ENCODE peak calls at places on chromosome 4, in four cellular contexts. One of them, this sample, is unnamed.
A peak's percentile ranks its signal among the peaks of the same experiment; 100 is the strongest.

GRCh38 chr4:3483471-3483921 is 20.4 kb downstream of the DOK7 start:
- DNase-seq in lower lobe of right lung: no peak
- DNase-seq in mammary epithelial cell: no peak
- DNase-seq in K562: no peak
- DNase-seq in this sample: no peak

GRCh38 chr4:167622481-167623240 is 388.4 kb upstream of the SPOCK3 start:
- DNase-seq in lower lobe of right lung: no peak
- DNase-seq in mammary epithelial cell: peak; percentile 34
- DNase-seq in K562: peak; percentile 50
- DNase-seq in this sample: peak; percentile 79

GRCh38 chr4:113355550-113356371 is 306.3 kb downstream of the ANK2 start:
- DNase-seq in lower lobe of right lung: no peak
- DNase-seq in mammary epithelial cell: peak; percentile 95
- DNase-seq in K562: peak; percentile 12
- DNase-seq in this sample: no peak

GRCh38 chr4:176949022-176949421 is 156.3 kb upstream of the VEGFC start:
- DNase-seq in lower lobe of right lung: no peak
- DNase-seq in mammary epithelial cell: no peak
- DNase-seq in K562: no peak
- DNase-seq in this sample: no peak

GRCh38 chr4:67678612-67679011 is 22.3 kb downstream of the UBA6 start:
- DNase-seq in lower lobe of right lung: no peak
- DNase-seq in mammary epithelial cell: no peak
- DNase-seq in K562: no peak
- DNase-seq in this sample: no peak

GRCh38 chr4:55733874-55734437 is 85.6 kb upstream of the EXOC1L start:
- DNase-seq in lower lobe of right lung: peak; percentile 79
- DNase-seq in mammary epithelial cell: peak; percentile 93
- DNase-seq in K562: peak; percentile 92
- DNase-seq in this sample: no peak

GRCh38 chr4:107482546-107482945 is 237.5 kb downstream of the PAPSS1 start:
- DNase-seq in lower lobe of right lung: no peak
- DNase-seq in mammary epithelial cell: no peak
- DNase-seq in K562: no peak
- DNase-seq in this sample: no peak

GRCh38 chr4:92304636-92305035 is 870 bp downstream of the GRID2 start:
- DNase-seq in lower lobe of right lung: no peak
- DNase-seq in mammary epithelial cell: no peak
- DNase-seq in K562: no peak
- DNase-seq in this sample: peak; percentile 14

GRCh38 chr4:13783800-13784411 is 156.4 kb upstream of the BOD1L1 start:
- DNase-seq in lower lobe of right lung: no peak
- DNase-seq in mammary epithelial cell: peak; percentile 64
- DNase-seq in K562: no peak
- DNase-seq in this sample: peak; percentile 86

GRCh38 chr4:44157611-44158277 is 290.9 kb downstream of the KCTD8 start:
- DNase-seq in lower lobe of right lung: no peak
- DNase-seq in mammary epithelial cell: no peak
- DNase-seq in K562: no peak
- DNase-seq in this sample: no peak

GRCh38 chr4:112889619-112890294 is 159.7 kb upstream of the ANK2 start:
- DNase-seq in lower lobe of right lung: no peak
- DNase-seq in mammary epithelial cell: no peak
- DNase-seq in K562: no peak
- DNase-seq in this sample: no peak

GRCh38 chr4:140135529-140136021 is 18.4 kb downstream of the MAML3 start:
- DNase-seq in lower lobe of right lung: peak; percentile 54
- DNase-seq in mammary epithelial cell: no peak
- DNase-seq in K562: peak; percentile 8
- DNase-seq in this sample: peak; percentile 38

GRCh38 chr4:129342820-129343219 is 246.9 kb downstream of the C4orf33 start:
- DNase-seq in lower lobe of right lung: no peak
- DNase-seq in mammary epithelial cell: peak; percentile 78
- DNase-seq in K562: no peak
- DNase-seq in this sample: no peak

GRCh38 chr4:189092596-189092995 is 848.1 kb upstream of the FRG1 start:
- DNase-seq in lower lobe of right lung: no peak
- DNase-seq in mammary epithelial cell: no peak
- DNase-seq in K562: no peak
- DNase-seq in this sample: no peak

GRCh38 chr4:41963105-41963504 is 18.5 kb upstream of the DCAF4L1 start:
- DNase-seq in lower lobe of right lung: no peak
- DNase-seq in mammary epithelial cell: no peak
- DNase-seq in K562: peak; percentile 19
- DNase-seq in this sample: no peak

GRCh38 chr4:120688791-120689190 is 233.7 kb downstream of the PRDM5 start:
- DNase-seq in lower lobe of right lung: no peak
- DNase-seq in mammary epithelial cell: no peak
- DNase-seq in K562: no peak
- DNase-seq in this sample: no peak

GRCh38 chr4:100317032-100317864 is 127.0 kb upstream of the DDIT4L start:
- DNase-seq in lower lobe of right lung: no peak
- DNase-seq in mammary epithelial cell: no peak
- DNase-seq in K562: no peak
- DNase-seq in this sample: no peak

GRCh38 chr4:159137176-159137575 is 34.3 kb downstream of the RAPGEF2 start:
- DNase-seq in lower lobe of right lung: no peak
- DNase-seq in mammary epithelial cell: peak; percentile 7
- DNase-seq in K562: no peak
- DNase-seq in this sample: no peak

GRCh38 chr4:138401330-138401729 is 159.2 kb upstream of the SLC7A11 start:
- DNase-seq in lower lobe of right lung: no peak
- DNase-seq in mammary epithelial cell: no peak
- DNase-seq in K562: peak; percentile 32
- DNase-seq in this sample: peak; percentile 74

GRCh38 chr4:176939445-176939844 is 146.7 kb upstream of the VEGFC start:
- DNase-seq in lower lobe of right lung: no peak
- DNase-seq in mammary epithelial cell: no peak
- DNase-seq in K562: no peak
- DNase-seq in this sample: no peak

GRCh38 chr4:140080883-140081282 is 73.1 kb downstream of the MAML3 start:
- DNase-seq in lower lobe of right lung: no peak
- DNase-seq in mammary epithelial cell: no peak
- DNase-seq in K562: no peak
- DNase-seq in this sample: no peak

GRCh38 chr4:56863441-56864129 is 42.1 kb upstream of the SPINK2 start:
- DNase-seq in lower lobe of right lung: no peak
- DNase-seq in mammary epithelial cell: peak; percentile 48
- DNase-seq in K562: no peak
- DNase-seq in this sample: no peak

GRCh38 chr4:99438578-99438875 is 3.4 kb upstream of the ADH7 start:
- DNase-seq in lower lobe of right lung: no peak
- DNase-seq in mammary epithelial cell: no peak
- DNase-seq in K562: no peak
- DNase-seq in this sample: no peak

GRCh38 chr4:143025111-143025704 is 159.5 kb upstream of the USP38 start:
- DNase-seq in lower lobe of right lung: no peak
- DNase-seq in mammary epithelial cell: peak; percentile 21
- DNase-seq in K562: peak; percentile 17
- DNase-seq in this sample: no peak

GRCh38 chr4:337932-338758 is 531 bp downstream of the ZNF141 start:
- DNase-seq in lower lobe of right lung: peak; percentile 74
- DNase-seq in mammary epithelial cell: peak; percentile 4
- DNase-seq in K562: no peak
- DNase-seq in this sample: peak; percentile 62

GRCh38 chr4:182017038-182017437 is 226.2 kb upstream of the TENM3 start:
- DNase-seq in lower lobe of right lung: no peak
- DNase-seq in mammary epithelial cell: no peak
- DNase-seq in K562: no peak
- DNase-seq in this sample: no peak

GRCh38 chr4:13559414-13559813 is 15.1 kb upstream of the NKX3-2 start:
- DNase-seq in lower lobe of right lung: no peak
- DNase-seq in mammary epithelial cell: peak; percentile 78
- DNase-seq in K562: no peak
- DNase-seq in this sample: no peak

GRCh38 chr4:87032884-87033533 is 98.2 kb downstream of the AFF1 start:
- DNase-seq in lower lobe of right lung: no peak
- DNase-seq in mammary epithelial cell: peak; percentile 44
- DNase-seq in K562: no peak
- DNase-seq in this sample: no peak

GRCh38 chr4:88792268-88792781 is 94.7 kb upstream of the NAP1L5 start:
- DNase-seq in lower lobe of right lung: no peak
- DNase-seq in mammary epithelial cell: peak; percentile 96
- DNase-seq in K562: no peak
- DNase-seq in this sample: no peak

GRCh38 chr4:21921526-21922180 is 26.9 kb downstream of the KCNIP4 start:
- DNase-seq in lower lobe of right lung: no peak
- DNase-seq in mammary epithelial cell: no peak
- DNase-seq in K562: no peak
- DNase-seq in this sample: no peak

GRCh38 chr4:61805979-61806378 is 605.9 kb downstream of the ADGRL3 start:
- DNase-seq in lower lobe of right lung: no peak
- DNase-seq in mammary epithelial cell: peak; percentile 23
- DNase-seq in K562: no peak
- DNase-seq in this sample: no peak

GRCh38 chr4:100269446-100269845 is 79.2 kb upstream of the DDIT4L start:
- DNase-seq in lower lobe of right lung: no peak
- DNase-seq in mammary epithelial cell: no peak
- DNase-seq in K562: no peak
- DNase-seq in this sample: no peak

GRCh38 chr4:124178449-124179021 is 534.0 kb downstream of the ANKRD50 start:
- DNase-seq in lower lobe of right lung: no peak
- DNase-seq in mammary epithelial cell: peak; percentile 17
- DNase-seq in K562: no peak
- DNase-seq in this sample: no peak

GRCh38 chr4:73661646-73662119 is 41.4 kb upstream of the RASSF6 start:
- DNase-seq in lower lobe of right lung: no peak
- DNase-seq in mammary epithelial cell: peak; percentile 98
- DNase-seq in K562: peak; percentile 60
- DNase-seq in this sample: no peak

GRCh38 chr4:94758700-94759399 is 1.1 kb downstream of the BMPR1B start:
- DNase-seq in lower lobe of right lung: no peak
- DNase-seq in mammary epithelial cell: peak; percentile 36
- DNase-seq in K562: no peak
- DNase-seq in this sample: peak; percentile 28

GRCh38 chr4:1718095-1718850 is 2.9 kb downstream of the TMEM129 start:
- DNase-seq in lower lobe of right lung: no peak
- DNase-seq in mammary epithelial cell: no peak
- DNase-seq in K562: no peak
- DNase-seq in this sample: no peak
- H3K4me1 ChIP-seq in lower lobe of right lung: peaks cover 62% of the 10 kb centered on the region
- H3K4me1 ChIP-seq in mammary epithelial cell: peaks cover 25% of the 10 kb centered on the region
- H3K4me1 ChIP-seq in K562: peaks cover 76% of the 10 kb centered on the region
- H3K4me1 ChIP-seq in this sample: peaks cover 27% of the 10 kb centered on the region

GRCh38 chr4:71338846-71339593 is at the start of gene SLC4A4:
- DNase-seq in lower lobe of right lung: no peak
- DNase-seq in mammary epithelial cell: peak; percentile 37
- DNase-seq in K562: peak; percentile 9
- DNase-seq in this sample: no peak
- H3K27ac ChIP-seq in lower lobe of right lung: no peak within 1 kb of the TSS
- H3K27ac ChIP-seq in mammary epithelial cell: no peak within 1 kb of the TSS
- H3K27ac ChIP-seq in K562: no peak within 1 kb of the TSS
- H3K27ac ChIP-seq in this sample: no peak within 1 kb of the TSS

GRCh38 chr4:38319456-38320348 is 344.3 kb upstream of the KLF3 start:
- DNase-seq in lower lobe of right lung: peak; percentile 93
- DNase-seq in mammary epithelial cell: peak; percentile 84
- DNase-seq in K562: peak; percentile 94
- DNase-seq in this sample: peak; percentile 95

GRCh38 chr4:38320833-38321232 is 343.2 kb upstream of the KLF3 start:
- DNase-seq in lower lobe of right lung: no peak
- DNase-seq in mammary epithelial cell: no peak
- DNase-seq in K562: no peak
- DNase-seq in this sample: no peak

GRCh38 chr4:38317238-38317637 is 346.8 kb upstream of the KLF3 start:
- DNase-seq in lower lobe of right lung: no peak
- DNase-seq in mammary epithelial cell: no peak
- DNase-seq in K562: peak; percentile 12
- DNase-seq in this sample: no peak

GRCh38 chr4:38320349-38320707 is 343.7 kb upstream of the KLF3 start:
- DNase-seq in lower lobe of right lung: no peak
- DNase-seq in mammary epithelial cell: no peak
- DNase-seq in K562: no peak
- DNase-seq in this sample: no peak

GRCh38 chr4:38318737-38319455 is 345.1 kb upstream of the KLF3 start:
- DNase-seq in lower lobe of right lung: peak; percentile 92
- DNase-seq in mammary epithelial cell: peak; percentile 96
- DNase-seq in K562: peak; percentile 94
- DNase-seq in this sample: peak; percentile 89
- TF ChIP-seq CTCF in lower lobe of right lung: no peak
- TF ChIP-seq CTCF in mammary epithelial cell: no peak
- TF ChIP-seq CTCF in K562: no peak
- TF ChIP-seq CTCF in this sample: no peak

DNA sequence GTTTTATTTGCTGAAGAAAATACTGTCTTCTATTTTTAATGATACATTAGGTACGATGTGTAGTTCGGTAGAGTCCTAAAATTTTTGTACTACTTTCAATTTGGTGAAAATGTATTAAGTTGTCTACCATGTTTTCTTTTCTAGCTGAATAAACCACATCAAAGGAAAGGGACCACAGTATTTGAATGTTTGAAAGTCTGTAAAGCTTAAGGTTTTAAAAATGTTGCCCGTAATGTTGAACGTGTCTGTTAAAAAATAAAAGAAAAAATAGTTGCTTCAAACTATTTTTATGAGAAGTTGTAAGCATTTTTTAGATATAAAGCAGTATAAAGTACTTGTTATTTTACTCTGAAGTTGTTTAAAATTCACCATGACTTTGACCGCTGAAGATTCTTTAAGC is 3.2 kb downstream of the CDKN2AIP start:
- DNase-seq in lower lobe of right lung: no peak
- DNase-seq in mammary epithelial cell: no peak
- DNase-seq in K562: no peak
- DNase-seq in this sample: no peak
- H3K4me1 ChIP-seq in lower lobe of right lung: peaks cover 47% of the 10 kb centered on the region
- H3K4me1 ChIP-seq in mammary epithelial cell: peaks cover 13% of the 10 kb centered on the region
- H3K4me1 ChIP-seq in K562: peaks cover 22% of the 10 kb centered on the region
- H3K4me1 ChIP-seq in this sample: peaks cover 11% of the 10 kb centered on the region

GRCh38 chr4:60002603-60003325 is 1197.4 kb upstream of the ADGRL3 start:
- DNase-seq in lower lobe of right lung: no peak
- DNase-seq in mammary epithelial cell: no peak
- DNase-seq in K562: no peak
- DNase-seq in this sample: no peak
- H3K27ac ChIP-seq in lower lobe of right lung: peak overlapping the region; percentile 26
- H3K27ac ChIP-seq in mammary epithelial cell: no peak overlapping the region
- H3K27ac ChIP-seq in K562: no peak overlapping the region
- H3K27ac ChIP-seq in this sample: no peak overlapping the region

DNA sequence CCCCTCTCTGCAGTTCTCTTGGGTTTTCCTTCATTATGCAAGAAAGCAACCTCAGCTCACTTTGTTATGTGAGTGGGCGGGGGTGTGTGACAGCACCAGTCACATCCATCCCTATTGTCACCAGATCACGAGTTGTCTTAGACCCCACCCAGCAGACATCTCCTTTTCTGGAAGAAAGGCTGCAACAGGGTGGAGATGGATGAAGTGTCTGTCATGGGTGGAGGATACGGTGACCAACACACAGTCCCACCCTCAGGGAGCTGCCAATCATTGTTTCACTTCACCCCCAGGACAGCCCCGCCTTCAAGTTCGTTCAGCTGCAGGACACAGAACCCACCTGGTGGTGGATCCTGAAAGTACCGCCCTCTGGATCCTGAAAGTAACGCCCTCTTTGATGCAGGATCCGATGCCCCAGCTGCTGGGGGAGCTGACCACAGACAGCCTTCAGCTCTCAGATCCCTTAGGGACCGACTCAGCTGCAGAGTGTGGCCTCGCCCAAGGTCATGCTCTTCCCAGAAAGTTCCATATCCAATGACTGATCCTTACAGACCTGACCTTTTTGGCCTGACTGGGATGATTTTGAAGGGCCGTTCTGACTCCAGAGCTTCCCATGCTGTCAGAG is 79.7 kb downstream of the SMIM20 start:
- DNase-seq in lower lobe of right lung: no peak
- DNase-seq in mammary epithelial cell: no peak
- DNase-seq in K562: peak; percentile 45
- DNase-seq in this sample: no peak
- TF ChIP-seq CTCF in lower lobe of right lung: no peak
- TF ChIP-seq CTCF in mammary epithelial cell: no peak
- TF ChIP-seq CTCF in K562: peak; percentile 51
- TF ChIP-seq CTCF in this sample: no peak

This sample was measured in testis.